ENCODE peak calls at places on chromosomes 12 and 14, in six cellular contexts. Y, L, O, C, K and F are unnamed samples.

GRCh38 chr12:108689314-108690190 is 41.8 kb downstream of the CORO1C start:
- DNase-seq in C (peak), O (peak), Y (peak), L (no peak), K (no peak), F (no peak)

GRCh38 chr12:115000038-115000437 is 316.1 kb upstream of the TBX3 start:
- DNase-seq in O (no peak), L (no peak), C (peak), Y (peak), K (no peak), F (no peak)

GRCh38 chr12:111309584-111309983 is 59.3 kb downstream of the PHETA1 start:
- DNase-seq in Y (no peak), K (no peak), C (no peak), L (no peak), O (peak), F (no peak)

GRCh38 chr12:115444336-115444735 is 760.4 kb upstream of the TBX3 start:
- DNase-seq in O (no peak), C (no peak), K (no peak), Y (no peak), L (no peak), F (no peak)

GRCh38 chr12:104414581-104415305 is 42.0 kb upstream of the CHST11 start:
- DNase-seq in C (no peak), L (no peak), O (no peak), K (no peak), Y (peak), F (peak)

GRCh38 chr14:61493239-61493638 is 171.9 kb downstream of the PRKCH start:
- DNase-seq in O (no peak), Y (no peak), L (no peak), C (peak), K (no peak), F (no peak)

GRCh38 chr14:29529418-29529817 is 398.2 kb downstream of the PRKD1 start:
- DNase-seq in O (no peak), L (no peak), C (peak), K (no peak), Y (no peak), F (no peak)

GRCh38 chr12:109800536-109800935 is 32.7 kb downstream of the TRPV4 start:
- DNase-seq in Y (no peak), O (no peak), K (no peak), L (no peak), C (no peak), F (no peak)

GRCh38 chr12:67813509-67813908 is 165.0 kb downstream of the DYRK2 start:
- DNase-seq in K (no peak), Y (no peak), L (no peak), O (no peak), C (no peak), F (no peak)